ENCODE peak calls at places on chromosomes 7 and 10, in four cellular contexts. X, P, E and A are unnamed samples.
A peak's percentile ranks its signal among the peaks of the same experiment; 100 is the strongest.

GRCh38 chr10:32253300-32253699 is 93.7 kb downstream of the EPC1 start:
- DNase-seq in X (no peak), P (no peak), E (no peak), A (no peak)

GRCh38 chr10:72421895-72422540 is 67.3 kb upstream of the DNAJB12 start:
- DNase-seq in X (no peak), P (no peak), E (no peak), A (no peak)

GRCh38 chr7:124152859-124153692 is 120.2 kb upstream of the TMEM229A start:
- DNase-seq in X (no peak), P (no peak), E (no peak), A (no peak)

GRCh38 chr7:106071999-106072714 is 40.0 kb downstream of the SYPL1 start:
- DNase-seq in X (no peak), P (no peak), E (no peak), A (no peak)

GRCh38 chr7:106717254-106717996 is 56.5 kb upstream of the CCDC71L start:
- DNase-seq in X (no peak), P (no peak), E (no peak), A (no peak)

GRCh38 chr7:70618020-70618551 is 513.9 kb upstream of the GALNT17 start:
- DNase-seq in X (no peak), P (no peak), E (no peak), A (no peak)

GRCh38 chr7:38306136-38306535 is 32.7 kb upstream of the TARP start:
- DNase-seq in X (no peak), P (no peak), E (no peak), A (no peak)

GRCh38 chr10:32958992-32959703 is 1.1 kb upstream of the ITGB1 start:
- DNase-seq in X (no peak), P (no peak), E (no peak), A (no peak)

GRCh38 chr10:35896011-35896410 is 253.9 kb upstream of the FZD8 start:
- DNase-seq in X (no peak), P (no peak), E (no peak), A (no peak)
- H3K27ac ChIP-seq in X (no peak overlapping the region), P (no peak overlapping the region), E (no peak overlapping the region), A (no peak overlapping the region)

GRCh38 chr7:128954830-128955797 is 17.4 kb downstream of the IRF5 start:
- DNase-seq in X (no peak), P (no peak), E (no peak), A (no peak)
- TF ChIP-seq CTCF in X (no peak), P (no peak), E (no peak), A (no peak)

DNA sequence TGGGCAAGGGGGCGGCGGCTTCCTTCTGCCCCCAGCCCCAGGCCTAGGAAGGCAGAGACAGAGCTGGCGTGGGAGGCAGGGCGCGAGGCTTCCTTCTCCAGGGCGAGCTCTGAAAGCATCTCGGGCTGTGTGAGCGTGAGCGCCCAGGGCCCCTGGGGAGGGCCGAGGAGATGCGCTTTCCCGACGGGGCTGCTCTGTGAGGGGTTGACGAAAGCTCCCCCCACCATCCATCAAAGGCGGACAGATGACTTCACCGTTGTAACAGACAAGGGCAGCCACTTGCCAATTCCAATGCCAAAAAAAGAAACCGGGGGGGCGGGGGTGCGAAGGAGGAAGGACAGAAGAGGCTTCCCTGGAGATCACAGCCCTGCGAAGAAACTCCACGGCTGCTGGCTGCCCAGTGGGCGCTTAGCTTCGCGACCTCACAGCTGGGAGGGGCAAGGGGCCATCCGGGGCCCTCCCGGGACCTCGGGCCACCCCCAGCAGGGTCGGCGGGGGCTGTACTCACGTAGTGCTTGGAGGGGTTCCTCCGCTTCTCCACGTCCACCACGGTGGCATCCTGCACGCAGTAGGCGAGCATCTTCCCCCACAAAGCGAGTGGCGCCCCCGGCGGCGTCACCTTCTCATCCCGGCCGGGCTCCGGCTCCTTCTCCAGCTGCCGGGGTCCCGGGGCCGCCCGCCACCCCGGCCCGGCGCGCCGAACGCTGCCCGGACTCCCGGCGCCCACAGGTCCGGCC is 521 bp downstream of the SH3PXD2A start:
- DNase-seq in X (no peak), P (peak; percentile 75), E (no peak), A (no peak)
- H3K4me3 ChIP-seq in X (peak overlapping the region; percentile 73), P (peak overlapping the region; percentile 57), E (peak overlapping the region; percentile 81), A (peak overlapping the region; percentile 87)

GRCh38 chr7:147070886-147071285 is 954.3 kb downstream of the CNTNAP2 start:
- DNase-seq in X (no peak), P (no peak), E (no peak), A (no peak)
- H3K27ac ChIP-seq in X (no peak overlapping the region), P (no peak overlapping the region), E (no peak overlapping the region), A (no peak overlapping the region)

GRCh38 chr10:9311702-9312499 is 1257.4 kb downstream of the GATA3 start:
- DNase-seq in X (no peak), P (no peak), E (no peak), A (no peak)
- TF ChIP-seq CTCF in X (peak; percentile 7), P (no peak), E (no peak), A (no peak)

GRCh38 chr10:101839002-101839401 is 4.6 kb downstream of the KCNIP2 start:
- DNase-seq in X (no peak), P (no peak), E (no peak), A (no peak)

GRCh38 chr10:101840102-101840684 is 3.4 kb downstream of the KCNIP2 start:
- DNase-seq in X (peak; percentile 50), P (no peak), E (no peak), A (no peak)

GRCh38 chr10:101841826-101842225 is 1.8 kb downstream of the KCNIP2 start:
- DNase-seq in X (peak; percentile 3), P (no peak), E (no peak), A (no peak)

GRCh38 chr10:101839421-101840063 is 4.1 kb downstream of the KCNIP2 start:
- DNase-seq in X (peak; percentile 76), P (no peak), E (no peak), A (no peak)

DNA sequence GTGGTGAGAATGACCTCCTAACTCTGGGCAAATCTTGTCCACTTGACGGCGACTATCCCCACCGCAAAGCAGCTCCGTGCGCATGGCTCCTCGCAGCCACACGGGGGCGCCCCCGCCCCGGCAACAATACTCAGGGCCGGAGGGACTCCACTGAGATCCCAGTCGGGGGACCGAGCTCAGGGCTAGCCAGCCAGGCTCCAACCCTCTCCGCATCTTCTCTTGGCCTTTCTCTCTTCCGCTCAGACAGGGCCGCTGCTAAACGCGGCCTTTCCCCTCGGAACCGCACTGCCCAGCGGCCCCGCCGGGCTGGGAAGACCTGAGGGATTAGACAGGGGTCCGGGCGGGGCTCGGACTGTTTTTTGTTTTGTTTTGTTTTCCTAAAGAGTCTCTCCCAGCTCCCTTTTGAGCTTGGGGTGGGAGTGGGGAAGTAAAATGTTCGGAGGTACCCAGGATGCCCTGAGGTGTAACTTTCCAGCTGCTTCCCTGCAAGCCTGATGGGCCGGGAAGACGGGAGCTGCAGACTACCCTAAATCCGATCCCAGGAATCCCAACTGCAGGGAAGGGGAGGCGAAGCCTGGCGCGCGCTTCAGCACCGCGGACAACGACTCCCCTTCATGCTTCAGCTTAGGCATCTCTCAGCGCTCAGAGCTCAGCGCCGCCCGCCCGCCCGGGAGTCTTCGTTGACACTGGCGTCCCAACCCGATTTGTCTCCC is 2.7 kb downstream of the KCNIP2 start:
- DNase-seq in X (peak; percentile 85), P (peak; percentile 80), E (no peak), A (no peak)
- H3K4me3 ChIP-seq in X (peak overlapping the region; percentile 42), P (no peak overlapping the region), E (peak overlapping the region; percentile 60), A (peak overlapping the region; percentile 46)

DNA sequence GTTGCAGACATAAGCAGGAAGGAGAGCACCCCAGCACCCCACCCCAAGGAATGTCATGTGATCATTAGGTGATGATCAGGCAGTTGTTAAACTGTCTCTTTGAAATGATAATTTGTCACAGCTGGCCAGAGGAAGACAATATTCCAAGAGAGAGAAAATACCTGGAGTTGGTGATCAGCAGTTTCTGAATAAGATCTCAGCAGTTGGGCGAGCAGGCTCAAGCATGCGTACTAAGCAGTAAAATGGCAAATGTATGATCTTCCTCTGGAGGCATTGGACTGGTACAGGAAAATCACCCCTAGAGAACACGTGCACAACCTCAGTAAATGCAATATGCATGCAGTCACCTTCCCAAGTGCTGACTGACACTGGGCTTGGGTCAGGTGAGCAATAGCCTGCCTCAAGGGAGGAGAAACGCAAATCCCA is 250.1 kb upstream of the MBL2 start:
- DNase-seq in X (no peak), P (no peak), E (no peak), A (no peak)
- H3K27ac ChIP-seq in X (no peak overlapping the region), P (no peak overlapping the region), E (no peak overlapping the region), A (no peak overlapping the region)